ENCODE peak calls at places on chromosomes 1 and 21, in six cellular contexts. Q is uterus, W is transverse colon, O is vagina, Y is ovary, R is adrenal gland. G is an unnamed sample.

GRCh38 chr1:229024528-229025119 is 246.3 kb upstream of the RAB4A start:
- DNase-seq in Q (peak; percentile 45), R (peak; percentile 91), W (peak; percentile 58), O (no peak), Y (peak; percentile 64), G (peak; percentile 61)

GRCh38 chr1:185348296-185348695 is 31.3 kb upstream of the IVNS1ABP start:
- DNase-seq in W (no peak), O (no peak), R (no peak), Y (no peak), Q (no peak), G (no peak)

GRCh38 chr1:37073752-37074151 is 39.4 kb upstream of the GRIK3 start:
- DNase-seq in W (no peak), Y (no peak), Q (no peak), R (no peak), O (no peak), G (no peak)

GRCh38 chr1:202809597-202810159 is 1.1 kb upstream of the PCAT6 start:
- DNase-seq in Q (no peak), Y (no peak), O (no peak), W (no peak), R (no peak), G (no peak)

GRCh38 chr1:1627842-1628655 is 3.9 kb upstream of the MMP23B start:
- DNase-seq in O (no peak), R (no peak), Y (no peak), W (no peak), Q (no peak), G (no peak)

GRCh38 chr1:205042911-205043806 is at the start of gene CNTN2:
- DNase-seq in Y (no peak), Q (no peak), O (no peak), W (no peak), R (no peak), G (no peak)

GRCh38 chr1:56034222-56034621 is 545.1 kb downstream of the PLPP3 start:
- DNase-seq in R (no peak), W (no peak), Y (no peak), Q (no peak), O (no peak), G (no peak)

GRCh38 chr1:5223266-5223665 is 568.9 kb downstream of the AJAP1 start:
- DNase-seq in O (no peak), W (no peak), Q (no peak), R (no peak), Y (no peak), G (peak; percentile 80)

GRCh38 chr1:16244650-16245285 is 7.8 kb upstream of the CPLANE2 start:
- DNase-seq in Q (no peak), W (no peak), O (no peak), Y (no peak), R (no peak), G (no peak)

GRCh38 chr21:37601915-37602314 is 235.3 kb downstream of the DYRK1A start:
- DNase-seq in R (no peak), Y (no peak), O (no peak), W (no peak), Q (no peak), G (no peak)

GRCh38 chr1:17494114-17494729 is 45.3 kb upstream of the ARHGEF10L start:
- DNase-seq in Q (peak; percentile 69), W (peak; percentile 73), O (no peak), Y (peak; percentile 43), R (peak; percentile 82), G (peak; percentile 72)

GRCh38 chr1:110874303-110875215 is 1.6 kb downstream of the CD53 start:
- DNase-seq in Y (no peak), R (no peak), W (no peak), Q (no peak), O (no peak), G (no peak)

GRCh38 chr1:155591770-155592169 is 18.2 kb upstream of the MSTO1 start:
- DNase-seq in Q (no peak), R (no peak), Y (no peak), W (no peak), O (no peak), G (peak; percentile 33)

GRCh38 chr1:194795917-194796593 is 1609.6 kb upstream of the B3GALT2 start:
- DNase-seq in R (no peak), O (no peak), Q (no peak), Y (no peak), W (no peak), G (no peak)

GRCh38 chr1:114379987-114380386 is 131.0 kb downstream of the TRIM33 start:
- DNase-seq in Y (no peak), O (no peak), Q (no peak), R (no peak), W (no peak), G (no peak)

GRCh38 chr1:1157914-1158710 is 15.6 kb upstream of the TTLL10 start:
- DNase-seq in O (no peak), W (peak; percentile 86), Y (peak; percentile 20), Q (peak; percentile 39), R (peak; percentile 58), G (peak; percentile 61)

GRCh38 chr21:14308234-14308633 is 74.7 kb downstream of the HSPA13 start:
- DNase-seq in W (no peak), Q (no peak), O (no peak), R (no peak), Y (no peak), G (no peak)

GRCh38 chr1:115426271-115426771 is 88.3 kb upstream of the NGF start:
- DNase-seq in W (no peak), R (peak; percentile 90), O (no peak), Y (peak; percentile 24), Q (no peak), G (peak; percentile 26)

GRCh38 chr1:29575826-29576225 is 339.5 kb downstream of the PTPRU start:
- DNase-seq in O (no peak), Q (no peak), Y (no peak), W (no peak), R (no peak), G (no peak)

GRCh38 chr1:224273651-224274050 is 56.3 kb downstream of the NVL start:
- DNase-seq in Y (no peak), Q (no peak), O (no peak), W (peak; percentile 25), R (no peak), G (no peak)

GRCh38 chr1:182069028-182069466 is 7.5 kb upstream of the ZNF648 start:
- DNase-seq in O (no peak), Q (peak; percentile 64), R (peak; percentile 66), Y (peak; percentile 66), W (peak; percentile 54), G (peak; percentile 81)

GRCh38 chr21:37582613-37583012 is 216.0 kb downstream of the DYRK1A start:
- DNase-seq in Y (peak; percentile 15), W (no peak), R (peak; percentile 69), O (no peak), Q (peak; percentile 21), G (peak; percentile 69)

GRCh38 chr1:59985901-59986735 is 59.5 kb upstream of the CYP2J2 start:
- DNase-seq in Q (no peak), W (no peak), R (no peak), O (no peak), Y (no peak), G (no peak)

GRCh38 chr1:154236855-154237254 is 16.1 kb downstream of the UBAP2L start:
- DNase-seq in Q (no peak), W (no peak), O (no peak), R (peak; percentile 25), Y (no peak), G (no peak)

DNA sequence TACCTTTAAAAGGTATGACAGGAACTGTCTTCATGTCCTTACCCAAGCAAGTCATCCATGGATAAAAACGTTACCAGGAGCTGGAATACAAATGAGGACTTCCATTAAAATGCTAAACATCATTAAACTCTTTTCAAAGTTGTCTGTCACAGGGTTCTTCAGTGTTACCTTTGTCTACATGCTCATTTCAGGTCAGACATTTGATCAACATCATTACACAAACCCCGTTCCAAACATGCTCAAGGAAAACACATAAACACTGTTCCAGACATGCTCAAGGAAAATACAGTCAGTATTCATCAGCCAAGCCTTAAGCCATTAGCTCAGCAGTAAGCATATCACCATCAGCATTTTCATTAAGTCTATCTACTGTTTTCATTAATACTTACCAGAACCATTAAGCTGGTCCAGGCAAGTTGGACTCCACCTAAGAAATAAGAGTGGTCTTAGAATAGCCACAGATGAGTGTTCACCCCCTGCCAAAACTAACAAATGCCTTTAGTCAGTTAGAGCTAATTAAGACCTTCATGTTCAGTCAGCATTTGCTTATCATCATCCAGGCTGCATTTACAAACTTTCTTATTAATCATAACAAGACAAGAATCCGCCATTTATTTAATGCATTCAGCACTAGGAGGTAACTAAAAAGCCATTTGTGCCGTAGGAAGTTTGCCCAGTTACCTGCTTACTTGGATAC is 2.2 kb downstream of the GAS5 start:
- DNase-seq in R (no peak), O (no peak), Q (no peak), Y (no peak), W (no peak), G (no peak)
- TF ChIP-seq POLR2A in R (no peak), O (no peak), Q (no peak), Y (no peak), W (no peak), G (no peak)

GRCh38 chr1:168320805-168321577 is 40.3 kb downstream of the TBX19 start:
- DNase-seq in W (no peak), R (peak; percentile 83), Y (peak; percentile 63), Q (peak; percentile 54), O (no peak), G (peak; percentile 35)

GRCh38 chr1:168317309-168317708 is 36.6 kb downstream of the TBX19 start:
- DNase-seq in W (no peak), R (no peak), Q (no peak), Y (no peak), O (no peak), G (no peak)

GRCh38 chr1:168319691-168320090 is 39.0 kb downstream of the TBX19 start:
- DNase-seq in Y (no peak), R (no peak), W (no peak), O (no peak), Q (no peak), G (no peak)

GRCh38 chr1:168321945-168322344 is 41.3 kb downstream of the TBX19 start:
- DNase-seq in Y (no peak), R (no peak), O (no peak), W (no peak), Q (no peak), G (no peak)

GRCh38 chr1:168320149-168320548 is 39.5 kb downstream of the TBX19 start:
- DNase-seq in R (no peak), O (no peak), Y (no peak), Q (no peak), W (no peak), G (no peak)
- H3K4me1 ChIP-seq in R (peaks cover 12% of the 10 kb centered on the region), O (no peaks in the 10 kb centered on the region), Y (peaks cover 3% of the 10 kb centered on the region), Q (no peaks in the 10 kb centered on the region), W (no peaks in the 10 kb centered on the region), G (no peaks in the 10 kb centered on the region)

DNA sequence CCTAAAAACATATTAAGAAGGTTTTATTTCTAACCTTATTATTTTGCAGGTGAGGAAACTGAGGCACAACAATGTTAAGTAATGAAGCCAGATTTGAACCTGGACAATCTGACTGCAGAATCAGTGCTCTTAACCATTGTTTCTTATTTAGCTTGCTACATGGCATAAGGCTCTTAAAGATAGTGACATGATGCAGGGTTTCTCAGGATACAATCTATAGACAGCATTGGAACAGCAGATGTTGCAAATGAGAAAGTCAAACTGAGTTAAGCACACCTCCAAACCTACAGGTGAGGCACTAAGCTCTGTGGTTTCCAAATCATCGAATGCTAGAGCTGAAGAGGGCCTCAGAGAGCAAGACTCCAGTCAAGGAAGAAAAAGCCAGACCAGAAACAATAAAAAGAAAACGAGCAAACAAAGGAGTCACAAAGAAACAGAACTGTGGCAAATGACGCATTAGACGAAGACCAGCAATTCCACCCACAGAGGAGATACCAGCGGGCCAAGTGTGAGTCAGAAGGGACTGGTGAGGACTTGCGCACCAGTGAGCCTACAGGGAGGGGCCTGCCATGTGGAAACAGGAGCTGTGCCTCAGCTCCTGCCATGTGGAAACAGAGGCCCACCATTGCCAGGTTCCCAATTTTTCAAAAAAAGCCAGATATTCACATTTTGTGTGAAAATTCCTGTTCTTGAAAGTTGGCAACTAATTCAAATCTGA is 14.4 kb downstream of the CD58 start:
- DNase-seq in W (peak; percentile 80), R (peak; percentile 62), Y (no peak), Q (no peak), O (no peak), G (no peak)
- TF ChIP-seq POLR2A in W (no peak), R (no peak), Y (no peak), Q (no peak), O (no peak), G (no peak)

GRCh38 chr21:32580949-32581348 is 4.4 kb downstream of the TCP10L start:
- DNase-seq in W (no peak), Y (no peak), Q (no peak), R (no peak), O (no peak), G (no peak)
- H3K4me1 ChIP-seq in W (no peaks in the 10 kb centered on the region), Y (no peaks in the 10 kb centered on the region), Q (no peaks in the 10 kb centered on the region), R (no peaks in the 10 kb centered on the region), O (no peaks in the 10 kb centered on the region), G (no peaks in the 10 kb centered on the region)

G was measured in testis.